ENCODE peak calls at places on chromosome 13, in six cellular contexts. G is fibroblast of lung, D is breast epithelium, K is Peyer's patch, M is cardiac muscle cell, E is A549. R is an unnamed sample.

GRCh38 chr13:37484056-37484455 is 114.5 kb downstream of the POSTN start:
- DNase-seq in M (no peak), K (no peak), G (no peak), E (no peak), D (no peak), R (no peak)

GRCh38 chr13:85819513-85819912 is 20.3 kb upstream of the SLITRK6 start:
- DNase-seq in M (no peak), E (no peak), D (no peak), G (no peak), K (no peak), R (no peak)

GRCh38 chr13:98275711-98276171 is 98.7 kb upstream of the RNF113B start:
- DNase-seq in M (peak; percentile 62), E (no peak), D (no peak), G (no peak), K (no peak), R (no peak)

GRCh38 chr13:32883501-32883900 is 132.7 kb upstream of the KL start:
- DNase-seq in E (no peak), D (no peak), K (no peak), M (no peak), G (peak; percentile 64), R (no peak)

GRCh38 chr13:114099191-114099590 is 33.2 kb downstream of the RASA3 start:
- DNase-seq in G (peak; percentile 94), K (peak; percentile 59), E (peak; percentile 68), M (peak; percentile 82), D (peak; percentile 75), R (peak; percentile 55)

GRCh38 chr13:41008349-41008980 is 10.7 kb downstream of the ELF1 start:
- DNase-seq in G (peak; percentile 54), K (no peak), D (no peak), E (no peak), M (no peak), R (no peak)

GRCh38 chr13:73741111-73741510 is 393.1 kb downstream of the KLF12 start:
- DNase-seq in G (peak; percentile 10), K (no peak), E (no peak), D (no peak), M (no peak), R (no peak)

GRCh38 chr13:81988542-81988941 is 1647.6 kb upstream of the SPRY2 start:
- DNase-seq in G (no peak), D (no peak), M (no peak), K (no peak), E (no peak), R (no peak)

GRCh38 chr13:21014139-21014665 is 47.2 kb downstream of the LATS2 start:
- DNase-seq in M (no peak), E (no peak), D (no peak), K (no peak), G (peak; percentile 48), R (no peak)

GRCh38 chr13:51331354-51331861 is 8.1 kb upstream of the SERPINE3 start:
- DNase-seq in D (no peak), M (no peak), K (no peak), G (no peak), E (no peak), R (no peak)

GRCh38 chr13:75368167-75368566 is 113.8 kb downstream of the TBC1D4 start:
- DNase-seq in M (no peak), D (no peak), E (no peak), K (no peak), G (peak; percentile 96), R (no peak)

GRCh38 chr13:51280379-51280940 is 58.3 kb downstream of the FAM124A start:
- DNase-seq in D (no peak), G (no peak), K (no peak), E (no peak), M (no peak), R (no peak)

GRCh38 chr13:26952551-26953138 is 192.1 kb upstream of the GPR12 start:
- DNase-seq in G (no peak), M (no peak), E (no peak), K (no peak), D (no peak), R (no peak)

GRCh38 chr13:110444226-110444653 is 117.3 kb downstream of the RAB20 start:
- DNase-seq in M (no peak), D (no peak), K (no peak), G (peak; percentile 50), E (no peak), R (peak; percentile 42)
- TF ChIP-seq CTCF in M (peak; percentile 38), D (no peak), K (no peak), G (peak; percentile 42), E (no peak), R (no peak)

GRCh38 chr13:79393564-79394249 is 12.3 kb downstream of the RBM26 start:
- DNase-seq in G (no peak), M (no peak), D (no peak), E (no peak), K (no peak), R (peak; percentile 29)
- H3K4me1 ChIP-seq in G (no peaks in the 10 kb centered on the region), M (no peaks in the 10 kb centered on the region), D (no peaks in the 10 kb centered on the region), E (no peaks in the 10 kb centered on the region), K (peaks cover 12% of the 10 kb centered on the region), R (peaks cover 13% of the 10 kb centered on the region)

GRCh38 chr13:46137627-46138026 is 32.8 kb upstream of the CPB2 start:
- DNase-seq in D (no peak), K (no peak), E (no peak), G (no peak), M (no peak), R (no peak)

GRCh38 chr13:46140044-46140443 is 35.2 kb upstream of the CPB2 start:
- DNase-seq in M (no peak), D (no peak), K (no peak), E (no peak), G (no peak), R (no peak)

GRCh38 chr13:46134494-46134893 is 29.7 kb upstream of the CPB2 start:
- DNase-seq in K (no peak), E (no peak), D (no peak), M (no peak), G (no peak), R (no peak)

GRCh38 chr13:46134961-46135522 is 30.2 kb upstream of the CPB2 start:
- DNase-seq in M (peak; percentile 72), K (no peak), G (peak; percentile 23), E (no peak), D (no peak), R (no peak)

GRCh38 chr13:46136688-46137087 is 31.9 kb upstream of the CPB2 start:
- DNase-seq in K (no peak), G (no peak), D (no peak), E (no peak), M (no peak), R (no peak)
- TF ChIP-seq CTCF in K (no peak), G (no peak), D (no peak), E (no peak), M (no peak), R (no peak)

DNA sequence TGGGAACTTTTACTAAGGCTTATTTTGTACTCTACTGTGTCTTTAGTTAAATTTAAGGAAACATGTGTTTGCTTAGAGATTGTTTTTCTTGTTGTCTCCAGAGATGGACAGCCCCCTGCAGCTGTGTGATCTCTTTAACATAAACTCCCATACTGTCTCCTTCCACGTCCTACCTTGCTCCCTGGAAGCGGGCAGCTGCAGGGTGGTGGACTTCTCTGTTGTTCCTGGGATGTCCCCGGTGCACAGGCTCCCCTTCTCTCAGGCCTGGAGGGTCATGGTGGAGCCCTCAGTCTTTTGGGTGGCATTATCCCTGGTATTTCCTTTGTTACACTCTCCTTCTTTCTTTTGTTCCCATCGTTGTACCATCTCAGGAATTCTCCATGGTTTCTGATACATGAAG is 212.1 kb upstream of the SPRY2 start:
- DNase-seq in E (no peak), M (no peak), G (no peak), K (no peak), D (no peak), R (no peak)
- H3K4me1 ChIP-seq in E (peaks cover 2% of the 10 kb centered on the region), M (peaks cover under 1% of the 10 kb centered on the region), G (no peaks in the 10 kb centered on the region), K (no peaks in the 10 kb centered on the region), D (no peaks in the 10 kb centered on the region), R (peaks cover 6% of the 10 kb centered on the region)

GRCh38 chr13:24529478-24529877 is 16.9 kb upstream of the PARP4 start:
- DNase-seq in E (no peak), K (no peak), M (no peak), D (no peak), G (no peak), R (no peak)

DNA sequence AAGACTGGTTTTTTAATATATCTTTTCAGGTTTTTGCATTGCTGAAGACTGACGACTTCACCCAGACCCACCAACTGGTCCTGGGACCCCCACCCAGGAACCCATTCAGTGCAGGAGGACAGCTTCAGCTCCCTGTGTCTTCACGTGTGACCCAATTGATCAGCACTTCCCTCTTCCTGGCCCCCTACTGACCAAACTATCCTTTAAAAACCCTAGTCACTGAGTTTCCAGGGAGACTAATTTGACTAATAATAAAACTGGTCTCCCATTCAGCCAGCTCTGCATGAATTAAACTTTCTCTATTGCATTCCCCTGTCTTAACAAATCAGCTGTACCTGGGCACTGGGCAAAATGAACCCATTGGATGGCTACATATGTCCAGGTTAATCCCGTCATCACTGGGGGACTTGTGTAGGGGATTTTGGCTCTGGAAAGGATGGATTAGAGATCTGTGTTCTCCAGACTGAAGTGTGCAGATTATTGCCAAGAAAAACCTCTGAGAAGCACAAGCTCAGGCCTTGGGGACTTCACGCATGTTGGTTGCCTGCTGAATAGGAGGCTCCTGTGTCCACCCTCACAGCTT is 16.3 kb upstream of the PARP4 start:
- DNase-seq in E (no peak), M (no peak), D (no peak), K (no peak), G (no peak), R (no peak)
- TF ChIP-seq CTCF in E (no peak), M (no peak), D (no peak), K (no peak), G (no peak), R (no peak)

DNA sequence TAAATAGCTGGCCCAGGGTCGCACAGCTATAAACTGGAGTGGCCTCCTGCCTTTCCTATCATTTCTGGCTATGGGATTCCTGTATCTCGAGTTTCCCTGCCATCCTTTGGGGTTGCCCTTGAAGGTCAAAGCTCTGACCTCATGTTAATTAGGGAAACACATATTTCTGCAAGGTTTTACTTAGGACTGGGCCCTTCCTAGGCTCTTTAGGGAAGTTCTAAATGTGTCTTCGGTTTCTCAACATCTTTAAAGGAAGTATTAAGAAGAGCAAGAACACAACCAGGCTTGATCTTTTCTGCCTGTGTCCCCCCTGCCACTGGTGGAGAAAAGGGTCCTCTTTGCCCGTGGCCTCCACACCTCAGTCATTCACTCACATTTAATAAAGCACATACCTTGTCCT is 10.8 kb downstream of the LCP1 start:
- DNase-seq in M (no peak), G (no peak), D (no peak), E (no peak), K (no peak), R (no peak)
- H3K4me1 ChIP-seq in M (peaks cover 11% of the 10 kb centered on the region), G (no peaks in the 10 kb centered on the region), D (no peaks in the 10 kb centered on the region), E (no peaks in the 10 kb centered on the region), K (peaks cover 3% of the 10 kb centered on the region), R (no peaks in the 10 kb centered on the region)

R was measured in mucosa of descending colon.